ENCODE peak calls at places on chromosomes 1 and 21, in five cellular contexts. I is GM12878, K is A549, V is K562, F is HepG2. W is an unnamed sample.

GRCh38 chr1:234768171-234768568 is 158.2 kb upstream of the IRF2BP2 start:
- DNase-seq in I (peak), K (no peak), V (no peak), F (peak), W (no peak)

GRCh38 chr21:39137248-39138186 is 45.7 kb downstream of the PSMG1 start:
- DNase-seq in I (no peak), K (peak), V (no peak), F (peak), W (peak)

GRCh38 chr1:246503341-246503740 is 3.7 kb downstream of the SMYD3 start:
- DNase-seq in I (no peak), K (no peak), V (no peak), F (no peak), W (no peak)

GRCh38 chr1:175318633-175319032 is 126.1 kb upstream of the KIAA0040 start:
- DNase-seq in I (no peak), K (no peak), V (no peak), F (no peak), W (no peak)

GRCh38 chr1:168535536-168535935 is 8.3 kb downstream of the XCL2 start:
- DNase-seq in I (no peak), K (no peak), V (no peak), F (no peak), W (no peak)

GRCh38 chr1:104387716-104388508 is 638.2 kb downstream of the AMY1C start:
- DNase-seq in I (no peak), K (no peak), V (no peak), F (no peak), W (no peak)

GRCh38 chr21:42475526-42476492 is 20.2 kb downstream of the RSPH1 start:
- DNase-seq in I (no peak), K (no peak), V (no peak), F (no peak), W (no peak)

GRCh38 chr21:16587671-16588379 is 858.0 kb downstream of the USP25 start:
- DNase-seq in I (no peak), K (no peak), V (no peak), F (no peak), W (no peak)

GRCh38 chr21:37375866-37376574 is 9.4 kb downstream of the DYRK1A start:
- DNase-seq in I (no peak), K (no peak), V (no peak), F (no peak), W (no peak)

GRCh38 chr21:28100366-28100765 is 892.3 kb downstream of the LTN1 start:
- DNase-seq in I (no peak), K (no peak), V (no peak), F (no peak), W (no peak)

GRCh38 chr1:116556289-116557006 is 14.4 kb downstream of the CD58 start:
- DNase-seq in I (peak), K (no peak), V (peak), F (no peak), W (no peak)

GRCh38 chr1:228225740-228226139 is 17.9 kb downstream of the OBSCN start:
- DNase-seq in I (no peak), K (no peak), V (no peak), F (no peak), W (no peak)

GRCh38 chr1:20466231-20466630 is 19.8 kb downstream of the CAMK2N1 start:
- DNase-seq in I (no peak), K (no peak), V (no peak), F (no peak), W (no peak)

GRCh38 chr21:35102488-35103407 is 53.6 kb upstream of the RUNX1 start:
- DNase-seq in I (no peak), K (no peak), V (peak), F (peak), W (no peak)

GRCh38 chr1:111203681-111204210 is 3.3 kb upstream of the DENND2D start:
- DNase-seq in I (peak), K (no peak), V (no peak), F (no peak), W (peak)
- TF ChIP-seq ESRRA in I (no peak), K (no peak), V (no peak), F (no peak), W (no peak)

GRCh38 chr1:161840363-161840762 is 74.2 kb downstream of the ATF6 start:
- DNase-seq in I (no peak), K (no peak), V (no peak), F (no peak), W (no peak)

GRCh38 chr1:161835963-161836362 is 69.8 kb downstream of the ATF6 start:
- DNase-seq in I (no peak), K (no peak), V (no peak), F (no peak), W (no peak)

GRCh38 chr1:161839591-161839990 is 73.5 kb downstream of the ATF6 start:
- DNase-seq in I (no peak), K (no peak), V (no peak), F (no peak), W (no peak)

GRCh38 chr1:161838885-161839284 is 72.8 kb downstream of the ATF6 start:
- DNase-seq in I (no peak), K (no peak), V (no peak), F (no peak), W (no peak)

GRCh38 chr1:161838362-161838761 is 72.2 kb downstream of the ATF6 start:
- DNase-seq in I (no peak), K (no peak), V (no peak), F (no peak), W (no peak)
- TF ChIP-seq ESRRA in I (no peak), K (no peak), V (no peak), F (no peak), W (no peak)

DNA sequence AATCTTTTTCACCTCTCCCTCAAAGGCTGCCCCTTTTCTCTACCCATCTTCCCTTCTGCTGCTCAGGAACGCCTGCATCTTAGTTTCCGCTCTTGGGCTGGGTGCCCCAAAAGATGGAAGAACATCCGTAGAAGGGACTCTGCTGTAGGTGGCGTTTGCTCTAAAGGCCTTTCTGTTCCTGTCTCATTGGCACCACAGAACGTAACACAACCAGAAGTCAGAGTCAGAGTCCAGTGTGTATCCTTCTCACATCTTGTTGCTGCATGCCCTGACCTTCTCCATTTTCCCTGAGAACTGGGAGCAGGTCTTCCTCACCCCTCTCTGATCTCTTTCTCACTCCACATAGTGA is 103.3 kb downstream of the RNF220 start:
- DNase-seq in I (no peak), K (no peak), V (no peak), F (no peak), W (no peak)
- TF ChIP-seq ESRRA in I (no peak), K (no peak), V (no peak), F (no peak), W (no peak)

GRCh38 chr1:89644119-89644814 is 11.3 kb downstream of the LRRC8C start:
- DNase-seq in I (no peak), K (no peak), V (no peak), F (no peak), W (no peak)
- TF ChIP-seq ESRRA in I (no peak), K (no peak), V (no peak), F (no peak), W (no peak)

GRCh38 chr1:60427194-60427593 is 353.6 kb upstream of the C1orf87 start:
- DNase-seq in I (no peak), K (no peak), V (no peak), F (no peak), W (no peak)
- TF ChIP-seq ESRRA in I (no peak), K (no peak), V (no peak), F (no peak), W (no peak)

GRCh38 chr1:22709891-22710687 is 550 bp upstream of the EPHB2 start:
- DNase-seq in I (no peak), K (peak), V (no peak), F (no peak), W (peak)

GRCh38 chr1:22711071-22711470 is 432 bp downstream of the EPHB2 start:
- DNase-seq in I (no peak), K (no peak), V (no peak), F (no peak), W (no peak)

GRCh38 chr1:22712502-22713271 is 2.0 kb downstream of the EPHB2 start:
- DNase-seq in I (no peak), K (no peak), V (no peak), F (no peak), W (no peak)

GRCh38 chr1:22710688-22711024 is at the start of gene EPHB2:
- DNase-seq in I (no peak), K (peak), V (peak), F (no peak), W (peak)

DNA sequence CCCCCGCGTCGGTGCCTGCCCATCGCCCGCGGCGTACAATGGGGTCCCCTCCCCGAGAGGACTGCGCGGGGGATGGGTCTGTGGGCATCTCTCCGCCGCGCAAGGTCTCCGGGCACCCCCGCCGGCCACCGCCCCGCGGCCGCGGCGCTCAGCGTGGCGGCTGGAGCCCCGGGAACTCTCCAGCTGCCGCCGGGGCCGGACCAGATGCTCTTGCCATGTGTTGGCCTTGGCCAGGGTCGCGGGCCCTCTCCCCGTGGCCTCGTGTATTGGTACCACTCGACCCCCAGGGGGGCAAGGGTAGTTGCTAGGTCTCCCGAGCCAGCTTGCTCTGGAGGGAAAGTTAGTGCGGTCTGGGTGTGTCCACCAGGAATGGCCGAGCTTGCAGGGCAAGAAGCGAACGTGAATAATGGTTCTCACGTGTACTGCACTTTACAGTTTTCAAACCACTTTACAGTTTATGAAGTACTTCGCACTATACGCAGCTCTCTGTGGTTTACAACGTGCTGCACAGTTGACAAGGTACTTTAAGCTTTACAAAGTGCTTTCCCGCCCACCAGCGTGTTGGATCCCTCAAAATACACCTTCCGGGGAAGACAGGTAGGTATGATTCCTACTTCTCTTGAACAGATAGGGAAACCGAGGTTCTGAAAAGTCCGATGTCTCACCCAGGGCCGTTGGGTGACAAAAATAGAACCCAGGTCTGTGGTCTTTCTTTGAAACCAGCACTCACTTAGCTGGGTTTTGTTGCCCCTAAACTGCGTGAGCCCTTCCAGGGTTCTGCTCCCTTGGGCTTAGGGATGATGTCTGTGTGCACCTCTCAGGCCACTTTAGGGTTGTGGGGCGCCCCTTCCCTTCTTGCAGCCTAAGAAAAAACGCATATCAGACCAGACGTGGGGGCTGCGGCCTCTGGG is 1.2 kb downstream of the EPHB2 start:
- DNase-seq in I (no peak), K (no peak), V (no peak), F (no peak), W (peak)
- TF ChIP-seq ESRRA in I (no peak), K (no peak), V (no peak), F (no peak), W (no peak)

GRCh38 chr21:15522148-15522547 is 207.6 kb upstream of the USP25 start:
- DNase-seq in I (no peak), K (no peak), V (no peak), F (no peak), W (no peak)
- TF ChIP-seq ESRRA in I (no peak), K (no peak), V (no peak), F (no peak), W (no peak)

DNA sequence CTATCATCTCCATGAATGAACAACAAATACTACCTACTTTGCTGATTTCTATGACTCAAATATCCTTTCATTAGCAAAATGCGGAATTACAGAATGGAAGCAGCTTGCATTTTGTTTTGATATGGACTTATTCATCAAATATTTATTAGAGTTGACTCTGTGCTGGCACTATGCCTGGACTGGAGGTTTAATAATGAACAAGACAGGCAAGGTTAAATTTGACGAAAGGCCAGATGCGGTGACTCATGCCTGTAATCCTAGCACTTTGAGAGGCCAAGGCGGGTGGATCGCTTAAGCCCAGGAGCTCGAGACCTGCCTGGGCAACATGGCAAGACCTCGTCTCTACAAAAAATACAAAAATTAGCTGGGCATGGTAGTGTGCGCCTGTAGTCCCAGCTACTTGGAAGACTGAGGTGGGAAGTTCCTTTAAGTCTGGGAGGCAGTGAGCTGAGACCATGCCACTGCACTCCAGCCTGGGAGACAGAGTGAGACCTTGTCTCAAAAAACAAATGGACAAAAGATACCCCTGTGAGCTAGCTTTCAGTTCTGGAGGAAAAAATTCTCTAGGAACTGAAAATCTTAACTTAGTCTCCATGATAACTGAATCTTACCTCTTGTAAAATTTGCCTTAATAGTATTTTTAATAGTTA is 29.3 kb upstream of the SOD1 start:
- DNase-seq in I (no peak), K (peak), V (no peak), F (peak), W (no peak)
- TF ChIP-seq ESRRA in I (no peak), K (no peak), V (no peak), F (no peak), W (no peak)